ENCODE peak calls at places on chromosomes 11 and 22, in ten cellular contexts. P is choroid plexus epithelial cell, Z is breast epithelium, V is Peyer's patch, M is AG04450, O is stomach, R is WTC11, J is mucosa of descending colon, U is cardiac fibroblast, X is kidney epithelial cell. I is an unnamed sample.

GRCh38 chr11:9662273-9662672 is 1.6 kb upstream of the SWAP70 start:
- DNase-seq in P (peak), Z (no peak), V (no peak), M (no peak), O (no peak), R (no peak), J (no peak), U (no peak), X (no peak), I (no peak)

GRCh38 chr22:48075604-48076400 is 1313.4 kb downstream of the TBC1D22A start:
- DNase-seq in P (no peak), Z (no peak), V (peak), M (no peak), O (no peak), R (no peak), J (no peak), U (no peak), X (no peak), I (no peak)

GRCh38 chr11:103295704-103296103 is 186.5 kb downstream of the DYNC2H1 start:
- DNase-seq in P (peak), Z (no peak), V (no peak), M (no peak), O (no peak), R (no peak), J (no peak), U (peak), X (no peak), I (no peak)

GRCh38 chr11:45288395-45288794 is 2.3 kb upstream of the SYT13 start:
- DNase-seq in P (no peak), Z (no peak), V (no peak), M (no peak), O (no peak), R (no peak), J (no peak), U (no peak), X (no peak), I (no peak)

GRCh38 chr22:45903355-45904149 is 73.4 kb downstream of the WNT7B start:
- DNase-seq in P (peak), Z (peak), V (no peak), M (peak), O (no peak), R (no peak), J (no peak), U (peak), X (peak), I (no peak)

GRCh38 chr11:94926698-94927237 is 46.6 kb downstream of the CWC15 start:
- DNase-seq in P (peak), Z (peak), V (no peak), M (peak), O (peak), R (no peak), J (peak), U (peak), X (no peak), I (no peak)

GRCh38 chr11:68206211-68206610 is 6.9 kb downstream of the KMT5B start:
- DNase-seq in P (peak), Z (no peak), V (no peak), M (no peak), O (no peak), R (no peak), J (no peak), U (peak), X (peak), I (no peak)

GRCh38 chr11:31499576-31500178 is 9.7 kb downstream of the IMMP1L start:
- DNase-seq in P (peak), Z (no peak), V (no peak), M (no peak), O (no peak), R (no peak), J (no peak), U (peak), X (no peak), I (no peak)

GRCh38 chr11:128503231-128503991 is 83.9 kb downstream of the ETS1 start:
- DNase-seq in P (peak), Z (no peak), V (no peak), M (peak), O (no peak), R (no peak), J (no peak), U (peak), X (no peak), I (no peak)

GRCh38 chr11:58391879-58392278 is 14.8 kb downstream of the OR5B3 start:
- DNase-seq in P (no peak), Z (no peak), V (no peak), M (peak), O (no peak), R (no peak), J (no peak), U (no peak), X (no peak), I (no peak)

GRCh38 chr11:11757871-11758270 is 83.9 kb upstream of the USP47 start:
- DNase-seq in P (no peak), Z (no peak), V (no peak), M (no peak), O (no peak), R (no peak), J (no peak), U (no peak), X (no peak), I (no peak)

GRCh38 chr22:36467946-36468345 is 13.5 kb downstream of the TXN2 start:
- DNase-seq in P (peak), Z (peak), V (no peak), M (peak), O (no peak), R (no peak), J (no peak), U (peak), X (peak), I (no peak)
- TF ChIP-seq CTCF in P (no peak), Z (no peak), V (no peak), M (no peak), O (no peak), R (no peak), J (no peak), U (no peak), X (no peak), I (no peak)

DNA sequence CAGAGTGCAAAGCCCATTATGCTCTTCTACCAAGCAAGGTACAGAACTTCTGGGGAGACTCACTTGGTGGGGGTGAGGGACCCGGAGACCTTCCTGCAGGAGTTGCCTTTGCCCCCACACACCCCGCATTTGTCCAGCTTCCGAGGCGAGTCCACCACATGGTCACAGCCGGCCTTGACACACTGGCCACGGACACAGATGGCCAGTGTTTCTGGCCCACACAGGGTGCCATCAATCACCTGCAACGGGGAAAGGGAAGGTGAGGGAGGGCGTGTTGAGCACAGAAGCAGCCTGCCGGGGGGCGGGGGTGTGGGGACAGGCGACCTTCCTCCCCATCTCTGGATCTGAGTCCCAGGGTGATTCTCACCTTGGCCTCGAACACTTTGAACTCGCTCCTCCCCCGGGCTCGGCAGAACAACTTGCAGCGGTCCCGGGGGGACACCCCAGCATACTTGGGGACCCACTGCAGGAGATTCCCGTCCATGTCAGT is 20.0 kb downstream of the ADAMTS8 start:
- DNase-seq in P (no peak), Z (no peak), V (no peak), M (no peak), O (no peak), R (no peak), J (no peak), U (no peak), X (no peak), I (no peak)
- TF ChIP-seq CTCF in P (no peak), Z (no peak), V (no peak), M (no peak), O (no peak), R (no peak), J (no peak), U (no peak), X (no peak), I (no peak)

GRCh38 chr11:10688401-10688800 is 5.2 kb downstream of the IRAG1 start:
- DNase-seq in P (no peak), Z (no peak), V (no peak), M (no peak), O (no peak), R (peak), J (no peak), U (no peak), X (peak), I (no peak)
- TF ChIP-seq CTCF in P (peak), Z (no peak), V (no peak), M (peak), O (no peak), R (peak), J (no peak), U (peak), X (peak), I (no peak)

DNA sequence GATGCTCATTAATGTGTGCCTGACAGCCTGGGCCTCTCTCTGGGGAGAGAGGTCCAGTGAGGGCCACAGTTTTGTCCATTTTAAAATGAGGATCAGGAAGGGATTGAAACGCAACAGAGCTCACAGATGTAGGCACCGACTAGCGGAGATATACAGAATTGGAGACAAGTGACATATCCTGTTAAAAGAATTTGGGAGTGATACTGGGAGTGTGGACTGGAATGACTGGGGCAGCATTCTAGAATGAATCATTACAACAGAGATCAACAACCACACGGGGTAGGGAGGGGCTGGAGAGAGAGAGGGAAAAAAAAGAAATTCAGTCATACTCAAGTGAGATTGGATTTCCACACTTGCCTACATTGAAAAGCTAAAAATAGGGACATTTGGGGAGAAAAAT is 2.5 kb upstream of the NCAM1 start:
- DNase-seq in P (peak), Z (no peak), V (no peak), M (no peak), O (no peak), R (no peak), J (no peak), U (peak), X (no peak), I (no peak)
- TF ChIP-seq CTCF in P (peak), Z (no peak), V (no peak), M (no peak), O (no peak), R (no peak), J (no peak), U (no peak), X (no peak), I (no peak)

DNA sequence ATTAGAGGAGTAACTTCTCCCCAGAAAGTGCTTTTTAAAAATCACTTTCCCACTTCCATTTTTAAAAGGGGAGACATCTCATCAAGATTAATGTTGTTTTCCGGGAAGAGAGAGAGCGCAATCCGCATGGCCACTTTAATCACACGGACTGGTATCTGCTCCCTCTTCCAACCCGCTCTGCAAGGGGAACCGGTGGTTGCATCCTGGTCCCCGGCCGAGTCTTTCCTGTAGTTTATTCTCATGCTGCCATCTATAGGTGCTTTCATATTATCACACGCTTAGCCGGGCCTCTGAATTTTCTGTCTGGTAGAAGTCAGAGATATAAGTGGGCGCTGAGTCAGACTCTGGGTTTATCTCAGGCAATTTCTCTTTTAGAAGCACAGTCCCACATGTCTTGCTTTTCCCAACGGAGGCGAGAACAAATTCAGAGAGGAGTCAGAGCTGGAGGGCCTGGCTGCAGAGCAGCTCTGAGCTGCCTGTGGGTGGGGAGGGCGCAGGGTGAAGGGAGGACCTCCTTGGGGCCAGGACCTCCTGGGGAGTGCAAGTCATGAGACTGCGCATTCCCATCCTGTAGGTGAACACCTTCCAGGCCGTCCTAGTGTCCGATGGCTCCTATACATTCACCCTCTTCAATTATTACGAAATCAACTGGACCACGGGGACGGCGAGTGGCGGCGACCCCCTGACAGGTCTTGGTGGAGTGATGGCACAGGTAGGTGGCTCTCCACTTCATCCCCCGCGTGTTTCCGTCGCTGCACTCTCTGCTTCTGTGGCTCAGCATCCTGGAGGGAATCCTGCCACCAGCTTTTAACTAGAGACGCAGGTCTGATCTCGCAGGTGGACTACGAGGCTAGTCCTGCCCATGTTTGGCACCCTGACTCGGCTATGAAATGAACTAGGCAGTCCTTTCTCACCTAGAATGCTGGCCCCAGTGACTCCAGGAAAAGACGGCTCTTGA is 11.7 kb downstream of the TECTA start:
- DNase-seq in P (peak), Z (peak), V (no peak), M (peak), O (peak), R (peak), J (no peak), U (peak), X (no peak), I (no peak)
- TF ChIP-seq CTCF in P (peak), Z (peak), V (peak), M (peak), O (no peak), R (peak), J (peak), U (peak), X (peak), I (no peak)

DNA sequence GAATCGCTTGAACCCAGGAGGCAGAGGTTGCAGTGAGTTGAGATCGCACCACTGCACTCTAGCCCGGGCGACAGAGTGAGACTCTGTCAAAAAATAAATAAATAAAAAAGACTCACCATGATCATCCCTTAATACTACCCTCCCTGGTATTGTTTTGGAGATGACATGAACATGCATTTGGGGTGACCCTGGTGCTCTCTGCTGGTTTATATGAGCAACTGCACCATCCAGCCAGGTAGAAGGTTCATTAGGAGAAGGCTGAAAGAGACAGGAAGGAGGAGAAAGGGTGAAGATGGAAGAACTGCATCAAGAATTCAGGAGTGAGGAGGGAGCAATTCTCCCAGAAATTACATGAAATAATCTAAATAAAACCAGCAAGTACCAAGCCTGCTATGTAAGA is 37.8 kb downstream of the SLC5A1 start:
- DNase-seq in P (peak), Z (no peak), V (no peak), M (peak), O (peak), R (peak), J (no peak), U (peak), X (no peak), I (no peak)
- TF ChIP-seq CTCF in P (peak), Z (peak), V (no peak), M (peak), O (no peak), R (peak), J (peak), U (peak), X (peak), I (no peak)

GRCh38 chr11:18844753-18845367 is 53.3 kb upstream of the PTPN5 start:
- DNase-seq in P (peak), Z (no peak), V (no peak), M (no peak), O (no peak), R (no peak), J (no peak), U (peak), X (no peak), I (no peak)
- TF ChIP-seq CTCF in P (peak), Z (peak), V (no peak), M (peak), O (no peak), R (peak), J (no peak), U (peak), X (peak), I (no peak)

GRCh38 chr11:64331569-64332371 is 8.2 kb upstream of the CCDC88B start:
- DNase-seq in P (peak), Z (no peak), V (peak), M (peak), O (peak), R (peak), J (peak), U (peak), X (peak), I (peak)
- TF ChIP-seq CTCF in P (peak), Z (no peak), V (peak), M (peak), O (no peak), R (no peak), J (peak), U (peak), X (peak), I (peak)

DNA sequence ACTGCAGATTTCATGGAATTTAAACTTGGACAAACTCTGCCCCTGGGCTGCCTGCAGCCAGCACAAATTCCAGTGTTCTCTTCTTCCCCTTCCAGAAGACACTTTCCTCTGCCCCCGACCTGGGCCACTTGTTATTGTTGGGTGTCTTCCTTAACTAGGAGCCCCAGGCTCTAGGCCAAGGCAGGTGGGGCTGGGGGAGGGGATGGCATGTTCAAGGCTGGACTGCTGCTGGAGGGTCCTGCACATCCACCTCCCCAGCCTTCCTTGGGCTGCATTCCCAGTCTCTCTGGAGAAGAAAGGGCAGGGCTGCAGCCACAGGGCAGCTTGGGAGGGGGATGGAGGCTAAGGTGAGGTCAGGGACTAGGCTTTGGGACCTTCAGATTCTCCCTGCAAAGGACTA is 11.5 kb upstream of the SLC22A6 start:
- DNase-seq in P (no peak), Z (no peak), V (no peak), M (no peak), O (no peak), R (no peak), J (no peak), U (no peak), X (no peak), I (no peak)
- TF ChIP-seq CTCF in P (no peak), Z (no peak), V (no peak), M (no peak), O (no peak), R (no peak), J (no peak), U (no peak), X (no peak), I (no peak)